ENCODE peak calls at places on chromosome 16, in seven cellular contexts. M is stimulated activated CD4-positive, alpha-beta T cell treated with anti-CD3 and anti-CD28 coated beads, Interleukin-15, amount 100 ng/mL, for 1 hour; W is NCI-H1105; Z is naive thymus-derived CD4-positive, alpha-beta T cell; E is renal cortical epithelial cell; F is skeletal muscle cell; N is effector CD4-positive, alpha-beta T cell. A is an unnamed sample.
A peak's percentile ranks its signal among the peaks of the same experiment; 100 is the strongest.

GRCh38 chr16:66717112-66717675 is 20.7 kb upstream of the CMTM4 start:
- DNase-seq in M (no peak), W (no peak), Z (no peak), E (no peak), F (peak; percentile 43), N (no peak), A (no peak)

GRCh38 chr16:28321700-28322411 is 29.5 kb downstream of the SBK1 start:
- DNase-seq in M (peak; percentile 25), W (no peak), Z (peak; percentile 24), E (peak; percentile 2), F (no peak), N (no peak), A (no peak)

GRCh38 chr16:57051696-57052228 is 40.6 kb upstream of the CPNE2 start:
- DNase-seq in M (no peak), W (no peak), Z (no peak), E (no peak), F (no peak), N (no peak), A (no peak)

GRCh38 chr16:15885560-15886001 is 2.8 kb downstream of the CEP20 start:
- DNase-seq in M (no peak), W (no peak), Z (no peak), E (no peak), F (no peak), N (no peak), A (no peak)

GRCh38 chr16:66927918-66928649 is 2.7 kb upstream of the RRAD start:
- DNase-seq in M (no peak), W (no peak), Z (no peak), E (peak; percentile 35), F (no peak), N (no peak), A (no peak)

GRCh38 chr16:22948603-22949368 is 134.8 kb downstream of the HS3ST2 start:
- DNase-seq in M (no peak), W (peak; percentile 23), Z (peak; percentile 2), E (peak; percentile 34), F (peak; percentile 9), N (no peak), A (peak; percentile 47)

GRCh38 chr16:72549878-72550277 is 377.9 kb upstream of the PMFBP1 start:
- DNase-seq in M (no peak), W (no peak), Z (no peak), E (no peak), F (no peak), N (no peak), A (no peak)

GRCh38 chr16:47141773-47142468 is 1.8 kb downstream of the NETO2 start:
- DNase-seq in M (peak; percentile 66), W (peak; percentile 97), Z (peak; percentile 75), E (peak; percentile 84), F (peak; percentile 40), N (peak; percentile 77), A (peak; percentile 87)

GRCh38 chr16:7744546-7745294 is 412.1 kb downstream of the RBFOX1 start:
- DNase-seq in M (no peak), W (no peak), Z (no peak), E (no peak), F (no peak), N (no peak), A (no peak)

GRCh38 chr16:2016407-2016922 is 3.1 kb upstream of the NPW start:
- DNase-seq in M (no peak), W (no peak), Z (no peak), E (no peak), F (no peak), N (no peak), A (no peak)

GRCh38 chr16:52727878-52728277 is 180.9 kb upstream of the TOX3 start:
- DNase-seq in M (no peak), W (no peak), Z (no peak), E (no peak), F (no peak), N (no peak), A (no peak)

GRCh38 chr16:649646-650045 is 481 bp downstream of the WDR90 start:
- DNase-seq in M (no peak), W (no peak), Z (no peak), E (no peak), F (no peak), N (no peak), A (no peak)

GRCh38 chr16:51132484-51132883 is 18.6 kb downstream of the SALL1 start:
- DNase-seq in M (no peak), W (no peak), Z (no peak), E (no peak), F (no peak), N (no peak), A (no peak)

GRCh38 chr16:89633064-89633631 is 19.7 kb downstream of the DPEP1 start:
- DNase-seq in M (no peak), W (no peak), Z (no peak), E (peak; percentile 80), F (peak; percentile 14), N (no peak), A (no peak)

GRCh38 chr16:630815-631405 is at the start of gene WFIKKN1:
- DNase-seq in M (no peak), W (no peak), Z (no peak), E (no peak), F (no peak), N (no peak), A (no peak)

GRCh38 chr16:15636392-15636873 is 6.5 kb downstream of the MARF1 start:
- DNase-seq in M (no peak), W (no peak), Z (peak; percentile 49), E (no peak), F (no peak), N (no peak), A (no peak)

GRCh38 chr16:12436201-12436657 is 367.5 kb downstream of the CPPED1 start:
- DNase-seq in M (no peak), W (peak; percentile 77), Z (no peak), E (no peak), F (no peak), N (no peak), A (peak; percentile 35)

GRCh38 chr16:84369938-84370627 is 1.7 kb downstream of the ATP2C2 start:
- DNase-seq in M (no peak), W (no peak), Z (no peak), E (no peak), F (no peak), N (no peak), A (peak; percentile 79)

GRCh38 chr16:13697013-13697412 is 222.9 kb upstream of the ERCC4 start:
- DNase-seq in M (no peak), W (no peak), Z (no peak), E (no peak), F (no peak), N (no peak), A (no peak)

GRCh38 chr16:50396770-50397525 is 28.2 kb upstream of the BRD7 start:
- DNase-seq in M (no peak), W (no peak), Z (no peak), E (peak; percentile 97), F (no peak), N (no peak), A (no peak)

GRCh38 chr16:23729503-23730424 is 16.7 kb upstream of the ERN2 start:
- DNase-seq in M (no peak), W (no peak), Z (no peak), E (peak; percentile 51), F (peak; percentile 36), N (no peak), A (no peak)

GRCh38 chr16:47565454-47565853 is 104.3 kb downstream of the PHKB start:
- DNase-seq in M (no peak), W (no peak), Z (no peak), E (no peak), F (peak; percentile 38), N (peak; percentile 3), A (no peak)

GRCh38 chr16:73385701-73386100 is 337.8 kb upstream of the ZFHX3 start:
- DNase-seq in M (no peak), W (no peak), Z (no peak), E (no peak), F (no peak), N (no peak), A (no peak)

GRCh38 chr16:74923766-74924460 is 61.0 kb downstream of the WDR59 start:
- DNase-seq in M (no peak), W (no peak), Z (no peak), E (no peak), F (no peak), N (no peak), A (no peak)

GRCh38 chr16:23999663-24000062 is 163.9 kb downstream of the PRKCB start:
- DNase-seq in M (no peak), W (no peak), Z (no peak), E (no peak), F (no peak), N (no peak), A (no peak)

GRCh38 chr16:50744911-50745310 is 3.0 kb downstream of the CYLD start:
- DNase-seq in M (no peak), W (no peak), Z (no peak), E (peak; percentile 19), F (no peak), N (no peak), A (no peak)

GRCh38 chr16:23015580-23015979 is 133.7 kb downstream of the USP31 start:
- DNase-seq in M (no peak), W (no peak), Z (no peak), E (no peak), F (no peak), N (no peak), A (no peak)

GRCh38 chr16:28984619-28985135 is at the start of gene LAT:
- DNase-seq in M (peak; percentile 70), W (peak; percentile 13), Z (peak; percentile 84), E (no peak), F (no peak), N (peak; percentile 74), A (peak; percentile 82)

GRCh38 chr16:17273142-17273561 is 197.6 kb downstream of the XYLT1 start:
- DNase-seq in M (no peak), W (no peak), Z (no peak), E (peak; percentile 1), F (peak; percentile 88), N (no peak), A (no peak)

A was measured in NCI-H510A.